ENCODE peak calls at places on chromosomes 4 and X, in ten cellular contexts. X is choroid plexus epithelial cell, I is GM23338, S is foreskin fibroblast, Y is tibial artery, R is right lobe of liver, K is lower lobe of right lung, U is colonic mucosa, M is body of pancreas, A is tibial nerve. V is an unnamed sample.
A peak's percentile ranks its signal among the peaks of the same experiment; 100 is the strongest.

GRCh38 chrX:552496-552895 is 78.1 kb upstream of the SHOX start:
- DNase-seq in X (no peak), I (no peak), S (no peak), Y (no peak), R (no peak), K (no peak), U (no peak), M (no peak), A (no peak), V (no peak)

GRCh38 chrX:106726485-106727437 is at the start of gene RNF128:
- DNase-seq in X (peak; percentile 19), I (peak; percentile 89), S (peak; percentile 31), Y (peak; percentile 51), R (peak; percentile 79), K (peak; percentile 68), U (peak; percentile 77), M (peak; percentile 79), A (no peak), V (peak; percentile 19)

GRCh38 chr4:72797486-72797885 is 228.5 kb upstream of the ADAMTS3 start:
- DNase-seq in X (no peak), I (no peak), S (no peak), Y (no peak), R (no peak), K (no peak), U (no peak), M (no peak), A (no peak), V (no peak)

GRCh38 chr4:52407545-52407944 is 251.6 kb downstream of the USP46 start:
- DNase-seq in X (peak; percentile 6), I (no peak), S (no peak), Y (no peak), R (no peak), K (no peak), U (no peak), M (no peak), A (no peak), V (no peak)

GRCh38 chr4:110292994-110293744 is 94.8 kb upstream of the ELOVL6 start:
- DNase-seq in X (peak; percentile 33), I (no peak), S (no peak), Y (no peak), R (no peak), K (no peak), U (no peak), M (no peak), A (no peak), V (no peak)

GRCh38 chr4:74480267-74480666 is 35.3 kb downstream of the AREG start:
- DNase-seq in X (no peak), I (peak; percentile 4), S (no peak), Y (no peak), R (no peak), K (no peak), U (no peak), M (no peak), A (no peak), V (peak; percentile 69)

GRCh38 chrX:38225093-38225492 is 4.4 kb upstream of the SRPX start:
- DNase-seq in X (peak; percentile 42), I (peak; percentile 56), S (no peak), Y (no peak), R (no peak), K (no peak), U (no peak), M (no peak), A (no peak), V (no peak)

GRCh38 chrX:34810364-34810763 is 132.2 kb upstream of the FAM47B start:
- DNase-seq in X (peak; percentile 45), I (no peak), S (peak; percentile 11), Y (no peak), R (no peak), K (no peak), U (no peak), M (no peak), A (no peak), V (no peak)

GRCh38 chr4:37889849-37890500 is 909 bp upstream of the TBC1D1 start:
- DNase-seq in X (no peak), I (peak; percentile 62), S (no peak), Y (peak; percentile 85), R (peak; percentile 31), K (no peak), U (no peak), M (no peak), A (no peak), V (no peak)

GRCh38 chrX:97691901-97692455 is 808.3 kb downstream of the RPA4 start:
- DNase-seq in X (no peak), I (no peak), S (no peak), Y (no peak), R (no peak), K (no peak), U (no peak), M (no peak), A (no peak), V (no peak)

GRCh38 chrX:97692575-97692974 is 808.9 kb downstream of the RPA4 start:
- DNase-seq in X (no peak), I (no peak), S (no peak), Y (no peak), R (no peak), K (no peak), U (no peak), M (no peak), A (no peak), V (no peak)
- TF ChIP-seq CTCF in X (no peak), I (peak; percentile 28), S (no peak), Y (no peak), R (no peak), K (no peak), U (no peak), M (no peak), A (no peak), V (no peak)

GRCh38 chr4:67896421-67897065 is 12.7 kb upstream of the TMPRSS11D start:
- DNase-seq in X (no peak), I (no peak), S (no peak), Y (no peak), R (no peak), K (no peak), U (no peak), M (no peak), A (no peak), V (no peak)

GRCh38 chr4:67892905-67893304 is 9.1 kb upstream of the TMPRSS11D start:
- DNase-seq in X (no peak), I (peak; percentile 56), S (no peak), Y (no peak), R (no peak), K (no peak), U (no peak), M (no peak), A (no peak), V (no peak)

GRCh38 chr4:67891645-67892044 is 7.8 kb upstream of the TMPRSS11D start:
- DNase-seq in X (no peak), I (no peak), S (no peak), Y (no peak), R (no peak), K (no peak), U (no peak), M (no peak), A (no peak), V (no peak)

GRCh38 chr4:67897686-67898085 is 13.9 kb upstream of the TMPRSS11D start:
- DNase-seq in X (no peak), I (no peak), S (no peak), Y (no peak), R (no peak), K (no peak), U (no peak), M (no peak), A (no peak), V (no peak)

GRCh38 chr4:67892253-67892652 is 8.5 kb upstream of the TMPRSS11D start:
- DNase-seq in X (no peak), I (no peak), S (no peak), Y (no peak), R (no peak), K (no peak), U (no peak), M (no peak), A (no peak), V (no peak)
- H3K4me3 ChIP-seq in X (no peak overlapping the region), I (no peak overlapping the region), S (no peak overlapping the region), Y (no peak overlapping the region), R (no peak overlapping the region), K (no peak overlapping the region), U (no peak overlapping the region), M (no peak overlapping the region), A (no peak overlapping the region), V (no peak overlapping the region)

GRCh38 chrX:140967036-140967435 is 35.4 kb upstream of the SPANXB1 start:
- DNase-seq in X (no peak), I (no peak), S (no peak), Y (no peak), R (no peak), K (no peak), U (no peak), M (no peak), A (no peak), V (peak; percentile 70)

GRCh38 chrX:140975472-140975871 is 26.9 kb upstream of the SPANXB1 start:
- DNase-seq in X (no peak), I (no peak), S (no peak), Y (no peak), R (no peak), K (no peak), U (no peak), M (no peak), A (no peak), V (no peak)

DNA sequence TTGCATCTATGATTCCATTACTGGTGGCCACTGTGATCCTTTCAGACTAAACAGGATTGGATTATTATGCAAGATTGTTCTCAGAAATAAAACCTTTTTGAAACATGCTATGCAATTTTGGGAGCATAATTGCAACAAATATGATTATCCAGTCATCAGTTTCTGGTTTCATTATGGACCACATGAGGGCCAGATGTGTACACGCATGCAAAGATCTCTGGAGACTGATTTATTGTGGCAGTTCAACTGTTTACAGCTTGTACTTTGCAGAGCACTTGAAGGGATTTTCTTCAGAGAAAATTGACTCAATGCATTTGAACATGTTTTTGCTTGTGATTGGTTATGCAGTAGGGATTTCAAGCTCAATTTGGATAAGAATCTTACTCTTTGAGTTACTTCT is 31.0 kb upstream of the SPANXB1 start:
- DNase-seq in X (no peak), I (no peak), S (no peak), Y (no peak), R (no peak), K (no peak), U (no peak), M (no peak), A (no peak), V (no peak)
- TF ChIP-seq CTCF in X (no peak), I (no peak), S (no peak), Y (no peak), R (no peak), K (no peak), U (no peak), M (no peak), A (no peak), V (no peak)

DNA sequence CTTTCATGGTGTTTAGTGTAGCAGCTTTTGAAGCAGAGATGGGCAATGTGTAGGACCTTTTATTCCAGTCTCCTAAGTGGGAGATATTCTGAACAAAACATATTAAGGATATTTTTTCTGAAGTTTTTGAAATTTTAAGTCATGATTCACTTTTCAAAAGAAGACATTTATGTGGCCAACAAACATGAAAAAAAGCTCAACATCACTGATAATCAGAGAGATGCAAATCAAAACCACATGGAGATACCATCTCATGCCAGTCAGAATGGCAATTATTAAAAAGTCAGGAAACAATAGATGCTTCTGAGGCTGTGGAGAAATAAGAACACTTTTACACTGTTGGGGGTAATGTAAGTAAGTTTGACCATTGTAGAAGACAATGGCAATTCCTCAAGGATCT is 76.0 kb downstream of the FAT4 start:
- DNase-seq in X (no peak), I (no peak), S (no peak), Y (no peak), R (no peak), K (no peak), U (no peak), M (no peak), A (no peak), V (no peak)
- H3K4me3 ChIP-seq in X (no peak overlapping the region), I (no peak overlapping the region), S (no peak overlapping the region), Y (peak overlapping the region; percentile 3), R (no peak overlapping the region), K (no peak overlapping the region), U (no peak overlapping the region), M (no peak overlapping the region), A (no peak overlapping the region), V (no peak overlapping the region)